ENCODE peak calls at places on chromosomes 16 and 17, in five cellular contexts. A is GDM1, X is lower lobe of right lung, W is tibial artery, S is GM23248. O is an unnamed sample.

GRCh38 chr17:77496401-77496801 is 355.6 kb downstream of the SEC14L1 start:
- DNase-seq in A (no peak), X (no peak), W (no peak), S (no peak), O (no peak)

GRCh38 chr17:40069751-40070643 is 7.2 kb downstream of the THRA start:
- DNase-seq in A (no peak), X (no peak), W (no peak), S (peak), O (no peak)

GRCh38 chr17:78022425-78022824 is 63.9 kb downstream of the TNRC6C start:
- DNase-seq in A (no peak), X (no peak), W (no peak), S (peak), O (no peak)

GRCh38 chr16:47887496-47887895 is 268.3 kb downstream of the ABCC12 start:
- DNase-seq in A (no peak), X (no peak), W (no peak), S (peak), O (no peak)

GRCh38 chr17:32331243-32332040 is 10.5 kb downstream of the C17orf75 start:
- DNase-seq in A (no peak), X (no peak), W (no peak), S (peak), O (no peak)

GRCh38 chr17:6110088-6110487 is 39.9 kb downstream of the WSCD1 start:
- DNase-seq in A (no peak), X (no peak), W (no peak), S (no peak), O (no peak)

GRCh38 chr16:4303973-4304372 is 11.9 kb upstream of the GLIS2 start:
- DNase-seq in A (no peak), X (no peak), W (no peak), S (no peak), O (peak)

GRCh38 chr16:81483064-81483969 is 38.7 kb downstream of the CMIP start:
- DNase-seq in A (no peak), X (no peak), W (no peak), S (peak), O (no peak)

GRCh38 chr16:56605475-56605874 is 2.9 kb upstream of the MT2A start:
- DNase-seq in A (no peak), X (no peak), W (no peak), S (no peak), O (no peak)

GRCh38 chr16:11016993-11017392 is 72.6 kb downstream of the CLEC16A start:
- DNase-seq in A (no peak), X (peak), W (no peak), S (peak), O (no peak)

GRCh38 chr16:2511128-2511785 is 2.5 kb upstream of the ATP6V0C start:
- DNase-seq in A (no peak), X (peak), W (peak), S (peak), O (no peak)

GRCh38 chr16:71584543-71585317 is 7.8 kb upstream of the TAT start:
- DNase-seq in A (no peak), X (no peak), W (no peak), S (no peak), O (no peak)

GRCh38 chr16:81505011-81505660 is 60.5 kb downstream of the CMIP start:
- DNase-seq in A (no peak), X (no peak), W (no peak), S (no peak), O (no peak)

O was measured in D721Med.